ENCODE peak calls at places on chromosomes 3 and 15, in four cellular contexts. B, Z, J and C are unnamed samples.

GRCh38 chr15:64748251-64748650 is 27.1 kb downstream of the RBPMS2 start:
- DNase-seq in B (no peak), Z (no peak), J (no peak), C (no peak)

GRCh38 chr15:34793071-34793470 is 2.3 kb downstream of the ACTC1 start:
- DNase-seq in B (no peak), Z (no peak), J (no peak), C (no peak)

GRCh38 chr15:40353697-40354096 is 2.9 kb downstream of the PHGR1 start:
- DNase-seq in B (peak), Z (no peak), J (no peak), C (no peak)

GRCh38 chr15:71096676-71097075 is 18.6 kb upstream of the THSD4 start:
- DNase-seq in B (no peak), Z (peak), J (peak), C (no peak)

GRCh38 chr3:141767062-141767461 is 3.9 kb downstream of the GRK7 start:
- DNase-seq in B (no peak), Z (no peak), J (no peak), C (no peak)

GRCh38 chr3:33363113-33363800 is 76.9 kb downstream of the UBP1 start:
- DNase-seq in B (no peak), Z (no peak), J (no peak), C (no peak)

GRCh38 chr3:150238043-150238802 is 169.9 kb upstream of the TSC22D2 start:
- DNase-seq in B (no peak), Z (no peak), J (no peak), C (no peak)

GRCh38 chr15:66483131-66483566 is 14.4 kb downstream of the SNAPC5 start:
- DNase-seq in B (no peak), Z (peak), J (no peak), C (peak)

GRCh38 chr3:123258811-123259420 is 57.2 kb downstream of the SEC22A start:
- DNase-seq in B (no peak), Z (peak), J (peak), C (no peak)

GRCh38 chr15:100780208-100780800 is 99.3 kb upstream of the ALDH1A3 start:
- DNase-seq in B (no peak), Z (no peak), J (no peak), C (peak)

GRCh38 chr3:117756580-117756979 is 1047.0 kb downstream of the TUSC7 start:
- DNase-seq in B (no peak), Z (no peak), J (no peak), C (no peak)

GRCh38 chr15:101618861-101619614 is 33.1 kb downstream of the TM2D3 start:
- DNase-seq in B (no peak), Z (no peak), J (no peak), C (no peak)

GRCh38 chr3:29759443-29760033 is 478.7 kb downstream of the RBMS3 start:
- DNase-seq in B (no peak), Z (peak), J (no peak), C (no peak)

GRCh38 chr3:119690043-119690656 is 12.7 kb upstream of the CFAP91 start:
- DNase-seq in B (no peak), Z (peak), J (peak), C (no peak)

GRCh38 chr15:89459271-89460038 is 36.9 kb downstream of the RHCG start:
- DNase-seq in B (no peak), Z (no peak), J (no peak), C (no peak)

GRCh38 chr3:57998366-57999283 is 9.6 kb upstream of the FLNB start:
- DNase-seq in B (peak), Z (peak), J (peak), C (no peak)

GRCh38 chr3:32954506-32954905 is 3.1 kb downstream of the CCR4 start:
- DNase-seq in B (no peak), Z (no peak), J (no peak), C (no peak)

GRCh38 chr3:131386429-131386926 is 4.9 kb downstream of the NUDT16 start:
- DNase-seq in B (peak), Z (no peak), J (no peak), C (no peak)

GRCh38 chr3:123084738-123085237 is 18.0 kb downstream of the PDIA5 start:
- DNase-seq in B (no peak), Z (peak), J (no peak), C (no peak)

GRCh38 chr3:100984257-100984772 is 8.9 kb downstream of the ABI3BP start:
- DNase-seq in B (no peak), Z (no peak), J (no peak), C (no peak)

GRCh38 chr3:43327184-43327950 is 41.0 kb downstream of the SNRK start:
- DNase-seq in B (no peak), Z (peak), J (no peak), C (no peak)

GRCh38 chr3:169232863-169233262 is 430.6 kb downstream of the MECOM start:
- DNase-seq in B (no peak), Z (peak), J (peak), C (no peak)

GRCh38 chr3:6416049-6416661 is 444.8 kb upstream of the GRM7 start:
- DNase-seq in B (no peak), Z (no peak), J (no peak), C (no peak)

GRCh38 chr3:17033516-17034168 is 148.9 kb downstream of the PLCL2 start:
- DNase-seq in B (no peak), Z (peak), J (no peak), C (no peak)

GRCh38 chr3:158095302-158095997 is 10.8 kb downstream of the SHOX2 start:
- DNase-seq in B (no peak), Z (no peak), J (no peak), C (no peak)

GRCh38 chr3:158094917-158095301 is 11.3 kb downstream of the SHOX2 start:
- DNase-seq in B (no peak), Z (no peak), J (no peak), C (no peak)

GRCh38 chr3:158094235-158094916 is 11.8 kb downstream of the SHOX2 start:
- DNase-seq in B (no peak), Z (no peak), J (no peak), C (no peak)

GRCh38 chr3:158093526-158093925 is 12.7 kb downstream of the SHOX2 start:
- DNase-seq in B (no peak), Z (no peak), J (no peak), C (no peak)

GRCh38 chr3:158091526-158091925 is 14.7 kb downstream of the SHOX2 start:
- DNase-seq in B (no peak), Z (peak), J (no peak), C (no peak)
- TF ChIP-seq CTCF in B (no peak), Z (peak), J (peak), C (no peak)

DNA sequence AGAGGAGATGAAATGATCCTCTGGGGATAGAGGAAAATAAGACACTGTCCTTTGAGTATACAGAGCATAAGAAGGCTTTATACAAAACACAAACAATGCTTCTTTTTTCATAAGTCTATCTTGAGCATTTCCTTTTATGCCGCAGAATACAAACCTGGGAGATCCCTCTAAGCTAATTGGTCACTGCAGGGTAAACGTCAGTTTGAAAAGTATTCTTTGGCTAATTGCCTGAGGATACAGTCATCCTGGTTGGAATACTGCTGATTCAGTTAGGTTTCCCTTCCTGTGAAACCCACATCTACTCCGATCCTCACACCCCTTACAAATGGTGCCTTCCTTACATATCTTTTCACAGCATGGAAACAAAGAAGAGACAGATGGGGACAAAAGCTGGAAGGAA is 10.6 kb downstream of the WNT5A start:
- DNase-seq in B (no peak), Z (peak), J (peak), C (no peak)
- H3K4me3 ChIP-seq in B (no peak), Z (no peak), J (peak), C (no peak)

GRCh38 chr15:24856397-24857093 is 98.2 kb upstream of the SNRPN start:
- DNase-seq in B (no peak), Z (no peak), J (no peak), C (no peak)
- TF ChIP-seq CTCF in B (no peak), Z (no peak), J (no peak), C (no peak)

GRCh38 chr15:84715442-84716035 is 400 bp downstream of the SEC11A start:
- DNase-seq in B (peak), Z (peak), J (peak), C (no peak)
- H3K4me3 ChIP-seq in B (peak), Z (peak), J (peak), C (peak)

GRCh38 chr3:69562001-69562400 is 176.1 kb upstream of the FRMD4B start:
- DNase-seq in B (no peak), Z (peak), J (peak), C (no peak)

GRCh38 chr3:69563968-69564367 is 175.3 kb upstream of the MITF start:
- DNase-seq in B (no peak), Z (no peak), J (no peak), C (no peak)

GRCh38 chr3:69565316-69565715 is 173.9 kb upstream of the MITF start:
- DNase-seq in B (no peak), Z (no peak), J (no peak), C (no peak)

GRCh38 chr3:69558912-69559311 is 173.0 kb upstream of the FRMD4B start:
- DNase-seq in B (no peak), Z (peak), J (no peak), C (peak)

DNA sequence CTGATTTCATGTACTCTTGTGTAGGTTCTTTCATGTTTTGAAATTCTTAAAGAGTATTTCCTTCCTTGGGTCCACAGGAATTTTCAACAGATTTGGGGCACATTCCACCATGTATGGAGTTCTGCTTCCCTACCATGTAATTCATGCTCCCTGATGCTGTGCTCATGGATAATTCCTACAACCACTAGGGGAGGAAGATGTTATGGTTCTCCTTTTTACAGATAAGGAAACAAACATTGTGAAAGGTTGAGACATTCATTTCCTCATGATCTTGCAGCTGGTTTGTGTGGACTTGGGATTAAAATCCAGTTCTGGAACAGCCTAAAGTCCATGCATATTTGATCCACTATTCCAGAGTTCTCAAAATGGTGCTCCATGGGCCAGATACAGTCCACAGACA is 174.9 kb upstream of the FRMD4B start:
- DNase-seq in B (no peak), Z (no peak), J (no peak), C (no peak)
- TF ChIP-seq CTCF in B (no peak), Z (no peak), J (peak), C (no peak)